ENCODE peak calls at places on chromosomes 11 and 22, in six cellular contexts. K is ovary, V is GM12892, Q is vagina, A is esophagus squamous epithelium, Y is uterus. W is an unnamed sample.

GRCh38 chr11:103881518-103882070 is 154.8 kb upstream of the DDI1 start:
- DNase-seq in K (no peak), Y (no peak), Q (no peak), A (no peak), V (no peak), W (no peak)

GRCh38 chr11:115503886-115504278 is 333 bp downstream of the CADM1 start:
- DNase-seq in Y (no peak), K (no peak), V (no peak), Q (no peak), A (no peak), W (no peak)

GRCh38 chr11:76810151-76810853 is 27.1 kb downstream of the TSKU start:
- DNase-seq in Q (peak), A (no peak), K (no peak), V (no peak), Y (no peak), W (no peak)

GRCh38 chr11:19713221-19714092 is 820 bp downstream of the NAV2 start:
- DNase-seq in V (peak), A (no peak), Q (no peak), Y (no peak), K (peak), W (no peak)

GRCh38 chr11:27611946-27612455 is 88.3 kb downstream of the BDNF start:
- DNase-seq in K (no peak), Q (no peak), A (no peak), V (no peak), Y (no peak), W (no peak)

GRCh38 chr11:43282607-43283440 is 29.0 kb upstream of the API5 start:
- DNase-seq in V (peak), A (no peak), Q (no peak), Y (peak), K (peak), W (no peak)

GRCh38 chr22:46681010-46681409 is 57.0 kb downstream of the CERK start:
- DNase-seq in Q (no peak), Y (no peak), K (no peak), A (no peak), V (no peak), W (no peak)

GRCh38 chr11:128726464-128727139 is 32.7 kb downstream of the FLI1 start:
- DNase-seq in Q (no peak), K (no peak), Y (no peak), A (peak), V (no peak), W (no peak)

GRCh38 chr11:102590646-102591045 is 34.5 kb downstream of the MMP20 start:
- DNase-seq in Q (no peak), V (no peak), K (no peak), A (no peak), Y (no peak), W (no peak)

GRCh38 chr22:25402501-25403283 is 161.8 kb upstream of the GRK3 start:
- DNase-seq in Y (peak), K (peak), V (no peak), Q (peak), A (no peak), W (no peak)

GRCh38 chr22:27456696-27457503 is 344.7 kb downstream of the MN1 start:
- DNase-seq in Y (no peak), K (no peak), Q (no peak), A (no peak), V (no peak), W (no peak)

GRCh38 chr11:119676461-119677020 is 52.5 kb downstream of the NECTIN1 start:
- DNase-seq in A (no peak), V (no peak), Q (no peak), Y (no peak), K (no peak), W (no peak)

GRCh38 chr11:77179048-77179447 is 51.0 kb downstream of the MYO7A start:
- DNase-seq in Y (no peak), K (no peak), Q (no peak), V (no peak), A (no peak), W (no peak)

GRCh38 chr11:30206249-30206996 is 24.4 kb upstream of the FSHB start:
- DNase-seq in K (no peak), Q (no peak), V (no peak), Y (no peak), A (no peak), W (no peak)

GRCh38 chr22:36369004-36369921 is 18.5 kb downstream of the MYH9 start:
- DNase-seq in K (no peak), A (no peak), V (no peak), Q (no peak), Y (no peak), W (no peak)

GRCh38 chr11:38019072-38019775 is 1421.2 kb upstream of the RAG2 start:
- DNase-seq in K (no peak), V (no peak), Q (no peak), Y (no peak), A (no peak), W (no peak)

GRCh38 chr22:42945736-42946135 is 69.2 kb downstream of the PACSIN2 start:
- DNase-seq in A (no peak), V (no peak), Q (no peak), K (no peak), Y (no peak), W (no peak)

GRCh38 chr22:43435851-43436535 is 24.2 kb downstream of the MPPED1 start:
- DNase-seq in K (no peak), A (no peak), Y (no peak), Q (no peak), V (no peak), W (peak)

GRCh38 chr22:37526376-37526775 is 7.2 kb upstream of the CARD10 start:
- DNase-seq in A (no peak), Q (no peak), V (no peak), K (no peak), Y (no peak), W (no peak)

GRCh38 chr22:46801826-46802607 is 39.6 kb downstream of the TBC1D22A start:
- DNase-seq in K (no peak), A (no peak), Q (no peak), V (no peak), Y (no peak), W (no peak)

GRCh38 chr11:62980133-62980760 is 4.5 kb downstream of the SLC22A6 start:
- DNase-seq in V (no peak), A (no peak), Q (no peak), K (no peak), Y (no peak), W (no peak)

GRCh38 chr11:88701816-88702215 is 364.0 kb downstream of the GRM5 start:
- DNase-seq in V (no peak), A (no peak), K (no peak), Y (no peak), Q (no peak), W (no peak)

GRCh38 chr11:66493124-66493523 is 12.9 kb downstream of the DPP3 start:
- DNase-seq in K (no peak), V (no peak), Y (no peak), A (no peak), Q (no peak), W (no peak)

GRCh38 chr11:22666700-22667439 is 459 bp downstream of the GAS2 start:
- DNase-seq in Y (no peak), Q (no peak), V (no peak), K (peak), A (no peak), W (peak)

GRCh38 chr11:113141010-113141409 is 173.4 kb upstream of the TTC12 start:
- DNase-seq in A (no peak), K (no peak), Y (no peak), V (no peak), Q (peak), W (no peak)

GRCh38 chr11:63916837-63917684 is at the start of gene RCOR2:
- DNase-seq in V (peak), A (no peak), K (peak), Q (no peak), Y (peak), W (peak)

GRCh38 chr11:4083198-4083597 is 11.4 kb upstream of the RRM1 start:
- DNase-seq in K (no peak), V (no peak), A (no peak), Y (no peak), Q (no peak), W (no peak)

GRCh38 chr11:56331861-56332491 is 13.9 kb upstream of the OR8K1 start:
- DNase-seq in Y (no peak), A (no peak), K (no peak), V (no peak), Q (no peak), W (no peak)

GRCh38 chr11:47714554-47715081 is 551 bp downstream of the AGBL2 start:
- DNase-seq in A (no peak), Q (no peak), Y (peak), V (no peak), K (no peak), W (no peak)

GRCh38 chr11:116454020-116454645 is 318.7 kb downstream of the BUD13 start:
- DNase-seq in Y (peak), V (no peak), A (no peak), K (no peak), Q (no peak), W (peak)

GRCh38 chr22:37607912-37608476 is 640 bp upstream of the GGA1 start:
- DNase-seq in V (no peak), A (no peak), K (peak), Q (no peak), Y (no peak), W (no peak)

GRCh38 chr22:35128637-35129036 is 62.7 kb downstream of the ISX start:
- DNase-seq in K (no peak), V (peak), A (no peak), Y (no peak), Q (no peak), W (no peak)

GRCh38 chr22:46649176-46650077 is 29.2 kb downstream of the GRAMD4 start:
- DNase-seq in Y (peak), Q (no peak), V (no peak), A (no peak), K (peak), W (peak)

GRCh38 chr11:34866375-34866774 is 49.8 kb downstream of the APIP start:
- DNase-seq in Q (no peak), Y (no peak), A (no peak), V (no peak), K (no peak), W (no peak)

GRCh38 chr11:27795955-27796861 is 96.0 kb upstream of the BDNF start:
- DNase-seq in Y (no peak), V (no peak), A (no peak), Q (no peak), K (no peak), W (peak)

DNA sequence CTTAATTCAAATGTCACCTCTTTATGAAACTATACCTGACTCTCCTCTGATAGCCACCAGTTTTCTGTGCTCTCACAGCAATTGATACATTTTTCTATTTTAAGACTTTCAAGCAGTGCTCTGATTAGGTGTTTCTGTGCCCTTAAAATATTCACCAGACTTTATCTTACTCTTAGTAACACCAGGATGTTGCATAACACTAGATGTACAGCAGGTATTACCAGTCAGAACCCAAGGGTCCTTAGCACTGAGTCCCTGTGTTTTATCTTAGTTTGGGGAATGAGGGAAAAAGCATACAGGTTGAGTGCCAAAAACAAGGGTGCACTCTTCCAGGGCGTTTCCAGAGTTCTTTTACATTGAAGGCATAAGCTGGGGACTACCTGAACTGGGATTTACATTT is 51.4 kb downstream of the COPB1 start:
- DNase-seq in K (no peak), Q (no peak), V (no peak), A (no peak), Y (no peak), W (no peak)
- TF ChIP-seq POLR2A in K (no peak), Q (no peak), V (no peak), A (no peak), Y (no peak), W (no peak)

GRCh38 chr11:73403541-73403940 is 27.3 kb downstream of the RELT start:
- DNase-seq in V (no peak), Q (no peak), K (peak), Y (no peak), A (no peak), W (no peak)

GRCh38 chr11:73402834-73403185 is 26.6 kb downstream of the RELT start:
- DNase-seq in Q (no peak), Y (no peak), A (no peak), K (no peak), V (no peak), W (no peak)

GRCh38 chr11:73404048-73404447 is 27.8 kb downstream of the RELT start:
- DNase-seq in A (no peak), V (no peak), K (peak), Q (no peak), Y (peak), W (peak)

GRCh38 chr11:73401217-73401923 is 25.2 kb downstream of the RELT start:
- DNase-seq in V (no peak), A (no peak), Q (no peak), K (no peak), Y (no peak), W (no peak)

DNA sequence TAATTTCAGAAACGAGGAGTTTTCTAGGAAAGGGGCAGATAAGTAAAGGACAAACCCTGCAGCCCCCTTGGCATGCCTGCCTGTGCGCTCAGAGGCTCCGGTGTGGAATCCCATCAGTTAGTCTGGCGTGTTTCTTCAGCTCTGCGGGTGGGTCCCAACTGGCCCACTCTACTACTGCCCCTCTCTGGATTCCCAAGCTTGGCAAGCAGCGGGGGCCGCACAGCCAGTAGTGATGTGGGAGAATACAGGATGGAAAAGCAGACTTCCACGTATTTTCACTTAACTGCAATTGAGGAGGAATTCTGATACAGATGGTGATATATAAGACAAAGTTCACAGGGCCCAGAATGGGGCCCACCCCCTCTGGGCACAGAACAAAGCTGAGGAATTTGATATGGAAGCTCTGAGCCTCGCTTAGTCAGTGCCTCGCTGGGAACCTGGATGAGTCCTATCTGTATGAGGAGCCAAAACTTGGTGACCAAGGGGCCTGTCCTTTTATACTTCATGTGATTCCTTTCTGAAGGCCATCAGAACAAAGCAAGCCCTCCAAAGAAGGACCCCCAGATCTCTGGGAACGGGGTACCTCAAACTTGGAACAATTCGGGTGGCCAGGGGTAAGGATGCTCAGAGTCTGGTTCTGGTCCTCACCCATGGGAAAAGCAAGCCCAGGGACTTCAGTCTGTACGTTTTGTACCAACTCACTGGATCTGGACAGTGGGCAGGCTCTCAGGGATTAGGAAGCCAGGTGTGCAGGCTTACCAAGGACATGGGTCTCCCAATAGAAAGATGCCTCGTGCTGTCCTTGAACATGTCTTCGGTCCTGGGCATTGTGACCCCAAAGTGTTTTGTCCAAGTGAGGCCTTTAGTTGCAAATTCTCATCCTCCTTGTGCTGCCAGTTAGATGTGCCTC is 26.0 kb downstream of the RELT start:
- DNase-seq in Q (no peak), A (no peak), V (no peak), K (peak), Y (no peak), W (no peak)
- TF ChIP-seq POLR2A in Q (no peak), A (no peak), V (no peak), K (no peak), Y (no peak), W (no peak)

DNA sequence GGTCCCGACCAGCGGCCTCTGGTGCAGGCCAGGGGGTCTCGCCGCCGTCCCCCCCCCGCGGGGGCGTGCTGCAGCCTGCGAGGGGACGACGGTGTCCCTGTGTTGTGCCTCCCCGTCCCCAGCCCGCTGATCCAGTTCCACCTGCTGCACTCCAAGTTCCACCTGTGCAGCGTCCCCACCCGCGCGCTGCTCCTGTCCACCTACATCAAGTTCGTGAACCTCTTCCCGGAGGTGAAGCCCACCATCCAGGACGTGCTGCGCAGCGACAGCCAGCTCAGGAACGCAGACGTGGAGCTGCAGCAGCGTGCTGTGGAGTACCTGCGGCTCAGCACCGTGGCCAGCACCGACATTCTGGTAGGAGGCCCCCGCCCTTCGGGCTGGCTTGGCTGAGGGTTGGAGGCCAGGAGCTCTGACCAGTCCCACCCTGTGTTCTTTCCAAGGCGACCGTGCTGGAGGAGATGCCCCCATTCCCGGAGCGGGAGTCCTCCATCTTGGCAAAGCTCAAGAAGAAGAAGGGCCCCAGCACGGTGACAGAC is 42.8 kb downstream of the MUC6 start:
- DNase-seq in A (no peak), K (no peak), Y (no peak), V (no peak), Q (no peak), W (no peak)
- TF ChIP-seq POLR2A in A (no peak), K (no peak), Y (no peak), V (no peak), Q (no peak), W (no peak)

DNA sequence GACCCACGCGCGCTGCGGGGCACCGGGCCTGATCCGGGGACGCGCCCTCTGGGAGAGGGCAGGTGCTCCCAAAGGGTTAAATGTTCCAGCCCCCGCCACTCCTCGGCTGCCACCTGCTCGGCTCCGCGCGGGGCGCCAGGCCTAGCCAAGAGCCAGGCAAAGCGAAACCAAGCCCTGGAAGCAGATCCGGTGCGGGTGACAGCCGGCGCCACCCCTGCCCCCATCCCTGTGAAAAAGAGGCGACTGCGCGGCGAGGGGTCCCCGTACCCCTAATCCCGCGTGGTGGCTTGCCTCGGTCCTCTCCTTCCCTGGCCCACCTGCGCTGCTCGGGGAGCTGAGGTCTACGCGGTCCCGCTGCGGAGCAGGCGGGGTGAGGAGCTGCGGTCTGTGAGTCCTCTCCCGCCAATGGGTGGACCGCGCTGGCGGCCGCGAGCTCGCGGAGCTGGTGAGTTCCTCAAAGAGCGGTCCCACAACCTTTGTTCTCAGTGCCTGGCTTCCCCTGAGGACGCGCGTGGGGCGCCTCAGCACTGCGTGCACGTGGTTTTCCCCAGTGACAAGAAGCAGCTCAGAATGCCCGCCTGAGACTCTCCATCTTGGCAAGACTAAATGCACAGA is at the start of gene ME3:
- DNase-seq in K (peak), Y (peak), Q (no peak), V (peak), A (no peak), W (peak)
- TF ChIP-seq POLR2A in K (no peak), Y (peak), Q (no peak), V (no peak), A (no peak), W (no peak)

GRCh38 chr11:130908061-130908460 is 8.2 kb downstream of the SNX19 start:
- DNase-seq in K (no peak), Y (no peak), V (no peak), Q (no peak), A (no peak), W (no peak)
- TF ChIP-seq POLR2A in K (no peak), Y (no peak), V (no peak), Q (no peak), A (no peak), W (no peak)

DNA sequence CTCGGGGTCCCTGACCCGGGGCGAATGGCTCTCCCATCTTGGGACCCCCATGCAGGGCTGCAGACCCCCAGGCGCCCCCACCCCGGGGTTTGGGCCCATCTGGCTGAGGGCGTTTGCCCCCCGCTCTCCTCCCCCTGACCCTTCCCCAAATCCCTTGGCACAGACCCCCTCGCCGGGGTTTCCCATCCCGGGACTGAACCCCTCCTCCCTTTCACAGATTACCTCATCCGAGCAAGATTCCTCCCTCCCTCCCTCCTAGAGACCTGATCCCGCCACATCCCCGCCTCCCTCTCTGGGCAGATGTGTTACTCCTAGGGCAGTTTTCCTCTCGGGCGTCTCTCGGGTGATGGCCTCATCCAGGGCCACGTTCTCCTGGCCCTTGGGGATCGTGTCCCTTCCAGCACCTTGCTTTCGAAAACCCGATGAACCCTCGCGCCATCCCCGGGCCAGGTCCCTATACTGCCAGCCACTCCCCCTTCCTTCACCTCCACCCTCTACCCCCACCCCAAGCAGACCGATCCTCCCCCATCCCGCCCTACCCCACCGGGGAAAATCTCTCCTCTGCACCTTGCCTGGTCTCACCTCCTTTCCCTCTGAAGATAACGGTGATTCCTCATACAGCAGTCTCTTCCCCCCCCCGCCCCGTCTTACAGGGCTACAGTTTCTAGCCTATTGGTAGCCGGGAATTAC is 899 bp downstream of the KMT2A start:
- DNase-seq in Q (peak), K (peak), Y (peak), A (no peak), V (peak), W (no peak)
- TF ChIP-seq POLR2A in Q (no peak), K (no peak), Y (no peak), A (no peak), V (no peak), W (no peak)

GRCh38 chr22:23834830-23835772 is 3.7 kb downstream of the DERL3 start:
- DNase-seq in A (no peak), V (no peak), Q (no peak), Y (no peak), K (no peak), W (peak)

GRCh38 chr22:23837496-23837859 is 1.3 kb downstream of the DERL3 start:
- DNase-seq in Q (no peak), A (no peak), Y (no peak), K (no peak), V (no peak), W (no peak)

GRCh38 chr22:23835773-23836144 is 3.0 kb downstream of the DERL3 start:
- DNase-seq in V (no peak), A (no peak), Y (no peak), K (no peak), Q (no peak), W (no peak)

GRCh38 chr22:23836692-23837495 is 1.9 kb downstream of the DERL3 start:
- DNase-seq in Y (no peak), Q (no peak), V (no peak), A (no peak), K (no peak), W (no peak)

GRCh38 chr22:23836281-23836680 is 2.5 kb downstream of the DERL3 start:
- DNase-seq in Y (no peak), A (no peak), V (no peak), K (no peak), Q (no peak), W (no peak)
- TF ChIP-seq POLR2A in Y (no peak), A (no peak), V (no peak), K (no peak), Q (no peak), W (no peak)